ENCODE peak calls at places on chromosomes 6 and 20, in nine cellular contexts. N is tibial artery, O is B cell, L is GM12865, F is omental fat pad, G is pancreas, C is Calu3, A is GM20000, B is colonic mucosa. I is an unnamed sample.

GRCh38 chr6:121485359-121485809 is 49.9 kb downstream of the GJA1 start:
- DNase-seq in C (no peak), N (no peak), B (no peak), A (no peak), G (no peak), O (no peak), L (no peak), F (no peak), I (no peak)

GRCh38 chr6:148491638-148492210 is 149.1 kb downstream of the SASH1 start:
- DNase-seq in G (no peak), A (no peak), N (no peak), B (no peak), O (no peak), L (no peak), C (no peak), F (no peak), I (no peak)

GRCh38 chr20:39581034-39581433 is 618.9 kb downstream of the DHX35 start:
- DNase-seq in N (no peak), B (no peak), O (no peak), G (no peak), L (no peak), A (no peak), C (no peak), F (no peak), I (no peak)

GRCh38 chr6:142359271-142359960 is 57.6 kb downstream of the ADGRG6 start:
- DNase-seq in G (no peak), L (no peak), N (no peak), B (no peak), C (no peak), F (no peak), O (no peak), A (no peak), I (no peak)

GRCh38 chr20:53399592-53400335 is 193.9 kb downstream of the ZNF217 start:
- DNase-seq in O (no peak), F (no peak), C (no peak), L (no peak), A (no peak), N (no peak), G (peak; percentile 22), B (no peak), I (no peak)

GRCh38 chr6:20837189-20837588 is 302.9 kb downstream of the CDKAL1 start:
- DNase-seq in N (no peak), G (no peak), F (no peak), B (no peak), O (no peak), C (no peak), L (peak; percentile 37), A (no peak), I (no peak)

GRCh38 chr6:51462896-51463679 is 624.3 kb downstream of the PKHD1 start:
- DNase-seq in F (no peak), O (no peak), N (no peak), G (no peak), A (no peak), L (no peak), C (no peak), B (no peak), I (no peak)

GRCh38 chr20:58438970-58439808 is 50.2 kb downstream of the VAPB start:
- DNase-seq in C (no peak), F (no peak), G (no peak), B (no peak), N (no peak), L (no peak), A (no peak), O (no peak), I (no peak)

GRCh38 chr6:97189767-97190166 is 93.2 kb downstream of the MMS22L start:
- DNase-seq in B (no peak), F (no peak), G (no peak), O (no peak), C (no peak), L (no peak), A (no peak), N (no peak), I (no peak)

GRCh38 chr6:45535933-45536332 is 158.2 kb upstream of the SUPT3H start:
- DNase-seq in B (peak; percentile 54), N (no peak), G (no peak), O (no peak), F (no peak), C (peak; percentile 37), A (no peak), L (no peak), I (no peak)

GRCh38 chr6:68718379-68719073 is 83.4 kb downstream of the ADGRB3 start:
- DNase-seq in F (no peak), A (no peak), N (no peak), G (no peak), O (no peak), B (no peak), C (no peak), L (no peak), I (no peak)

GRCh38 chr6:56595490-56596122 is 47.1 kb downstream of the DST start:
- DNase-seq in C (peak; percentile 41), O (peak; percentile 6), L (peak; percentile 84), A (peak; percentile 50), F (no peak), N (no peak), B (peak; percentile 41), G (no peak), I (no peak)

GRCh38 chr6:17886891-17887290 is 100.5 kb downstream of the KIF13A start:
- DNase-seq in C (no peak), A (no peak), N (no peak), G (no peak), F (no peak), B (no peak), L (no peak), O (no peak), I (no peak)

GRCh38 chr6:26025894-26026832 is 61.1 kb upstream of the HFE start:
- DNase-seq in G (peak; percentile 94), B (peak; percentile 98), N (peak; percentile 99), A (peak; percentile 58), C (peak; percentile 98), O (peak; percentile 50), L (peak; percentile 97), F (peak; percentile 84), I (peak; percentile 74)

GRCh38 chr6:167469101-167469500 is 144.2 kb downstream of the TTLL2 start:
- DNase-seq in B (no peak), O (no peak), C (no peak), F (no peak), L (no peak), G (no peak), N (no peak), A (no peak), I (no peak)

GRCh38 chr20:17844549-17845298 is 123.9 kb downstream of the SNX5 start:
- DNase-seq in B (no peak), N (no peak), C (no peak), G (no peak), A (no peak), L (no peak), O (no peak), F (no peak), I (no peak)
- TF ChIP-seq CTCF in B (no peak), N (no peak), C (no peak), G (no peak), A (no peak), L (no peak), O (peak; percentile 14), F (no peak), I (no peak)

DNA sequence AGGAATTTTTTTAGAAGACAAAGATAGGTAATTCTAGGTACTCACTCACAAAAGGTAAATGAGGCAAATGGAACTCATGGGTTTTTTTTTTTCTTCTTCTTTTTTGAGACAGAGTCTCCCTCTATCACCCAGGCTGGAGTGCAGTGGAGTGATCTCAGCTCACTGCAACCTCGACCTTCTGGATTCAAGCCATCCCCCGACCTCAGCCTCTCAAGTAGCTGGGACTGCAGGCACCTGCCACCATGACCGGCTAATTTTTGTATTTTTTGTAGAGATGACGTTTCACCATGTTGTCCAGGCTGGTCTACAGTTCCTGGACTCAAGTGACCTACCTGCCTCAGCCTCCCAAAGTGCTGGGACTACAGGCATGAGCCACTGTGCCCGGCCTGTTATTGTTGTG is 126.1 kb downstream of the LRRC1 start:
- DNase-seq in C (no peak), N (no peak), G (no peak), B (no peak), F (no peak), O (no peak), L (no peak), A (no peak), I (no peak)
- TF ChIP-seq CTCF in C (no peak), N (no peak), G (no peak), B (no peak), F (no peak), O (no peak), L (no peak), A (no peak), I (no peak)

GRCh38 chr6:82251942-82252341 is 4.4 kb upstream of the IBTK start:
- DNase-seq in N (no peak), G (no peak), B (no peak), F (no peak), A (peak; percentile 35), O (peak; percentile 14), C (peak; percentile 19), L (peak; percentile 46), I (no peak)
- TF ChIP-seq CTCF in N (peak; percentile 40), G (no peak), B (peak; percentile 34), F (no peak), A (peak; percentile 45), O (peak; percentile 56), C (no peak), L (no peak), I (peak; percentile 63)

GRCh38 chr6:75481394-75481793 is 12.2 kb downstream of the FILIP1 start:
- DNase-seq in F (no peak), A (no peak), C (no peak), B (no peak), N (no peak), L (no peak), O (no peak), G (no peak), I (no peak)
- TF ChIP-seq CTCF in F (no peak), A (no peak), C (no peak), B (no peak), N (no peak), L (no peak), O (no peak), G (no peak), I (no peak)

GRCh38 chr20:36745927-36746659 is at the start of gene NDRG3:
- DNase-seq in A (peak; percentile 98), C (peak; percentile 97), G (peak; percentile 93), F (peak; percentile 68), N (peak; percentile 98), O (peak; percentile 97), B (peak; percentile 92), L (peak; percentile 97), I (peak; percentile 47)
- TF ChIP-seq CTCF in A (peak; percentile 0), C (no peak), G (no peak), F (no peak), N (no peak), O (peak; percentile 26), B (no peak), L (peak; percentile 10), I (no peak)